ENCODE peak calls at places on chromosomes 3 and 15, in eight cellular contexts. B is neuronal stem cell; Q is A673; C is CD4-positive, alpha-beta memory T cell; H is body of pancreas; N is transverse colon; S is spleen; X is fibroblast of lung. J is an unnamed sample. For H3K4me1, the result is how much of the 10 kb centered on the place peaks cover.

GRCh38 chr15:64412216-64412615 is 24.6 kb downstream of the TRIP4 start:
- DNase-seq in H (no peak), S (no peak), X (no peak), B (no peak), Q (no peak), N (no peak), C (no peak), J (no peak)

GRCh38 chr15:91940466-91941381 is 87.2 kb downstream of the SLCO3A1 start:
- DNase-seq in C (no peak), X (no peak), B (no peak), H (no peak), Q (no peak), N (no peak), S (no peak), J (no peak)

GRCh38 chr15:75834011-75834410 is 9.2 kb upstream of the UBE2Q2 start:
- DNase-seq in X (no peak), B (no peak), H (no peak), N (no peak), Q (no peak), C (no peak), S (no peak), J (no peak)

GRCh38 chr3:47976135-47976758 is 40.0 kb downstream of the MAP4 start:
- DNase-seq in B (no peak), H (no peak), C (no peak), Q (no peak), X (no peak), S (no peak), N (no peak), J (no peak)

GRCh38 chr3:46551615-46552014 is 14.5 kb downstream of the LRRC2 start:
- DNase-seq in B (no peak), H (no peak), X (no peak), N (no peak), Q (no peak), C (no peak), S (no peak), J (no peak)

GRCh38 chr15:76327191-76328105 is 9.1 kb upstream of the ISL2 start:
- DNase-seq in N (no peak), Q (no peak), B (no peak), H (no peak), C (no peak), S (no peak), X (no peak), J (peak)

GRCh38 chr3:159860727-159861126 is 127.9 kb upstream of the IL12A start:
- DNase-seq in X (no peak), N (no peak), S (no peak), Q (no peak), H (no peak), C (no peak), B (no peak), J (no peak)

GRCh38 chr3:25552251-25552650 is 112.5 kb downstream of the TOP2B start:
- DNase-seq in Q (no peak), S (no peak), C (no peak), B (no peak), N (no peak), X (no peak), H (no peak), J (no peak)

GRCh38 chr3:191762323-191762960 is 301.5 kb downstream of the PYDC2 start:
- DNase-seq in B (no peak), X (peak), H (no peak), C (no peak), S (no peak), N (no peak), Q (peak), J (no peak)

GRCh38 chr3:43490640-43491185 is 131.1 kb downstream of the ANO10 start:
- DNase-seq in H (no peak), C (no peak), N (no peak), S (no peak), B (no peak), X (no peak), Q (no peak), J (no peak)

GRCh38 chr3:178059836-178060235 is 476.4 kb upstream of the KCNMB2 start:
- DNase-seq in Q (no peak), X (peak), C (no peak), N (no peak), B (no peak), S (no peak), H (no peak), J (no peak)

GRCh38 chr3:119644481-119644880 is 15.9 kb downstream of the POPDC2 start:
- DNase-seq in B (no peak), C (no peak), H (no peak), S (no peak), N (no peak), Q (no peak), X (no peak), J (no peak)

DNA sequence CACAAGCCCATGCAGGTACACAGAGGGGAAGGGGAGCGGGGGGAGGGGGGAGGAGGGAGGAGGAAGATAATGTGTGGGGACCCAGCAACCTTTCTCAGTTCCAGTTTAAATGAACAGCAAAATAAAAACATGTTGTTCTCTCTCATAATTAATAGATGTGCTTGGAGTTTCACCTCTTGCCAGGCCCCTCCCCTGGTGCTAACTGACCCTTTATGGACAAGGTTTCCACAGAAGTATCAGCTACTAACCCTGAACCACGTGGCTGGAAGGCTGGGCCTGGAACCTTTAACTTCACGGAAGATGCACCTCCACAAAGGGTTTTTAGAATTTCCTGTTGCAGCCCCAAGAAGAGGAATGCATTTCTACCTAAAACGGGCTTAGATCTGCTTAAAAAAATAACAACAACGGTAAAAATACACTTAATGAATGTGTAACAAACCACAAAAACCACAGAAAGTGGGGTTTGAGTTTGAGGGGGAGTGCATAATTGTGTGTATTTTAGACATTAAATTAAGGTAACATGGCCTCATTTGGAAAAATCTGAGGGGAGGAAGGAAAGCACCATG is 14.8 kb upstream of the SMAD3 start:
- DNase-seq in S (no peak), X (no peak), H (no peak), B (no peak), Q (no peak), C (no peak), N (no peak), J (no peak)
- H3K4me1 ChIP-seq in S (under half), X (under half), H (half or more), B (under half), Q (under half), C (under half), N (under half), J (under half)

GRCh38 chr15:70615435-70616310 is 147.7 kb downstream of the UACA start:
- DNase-seq in X (no peak), C (no peak), Q (no peak), B (no peak), H (no peak), N (no peak), S (no peak), J (no peak)

GRCh38 chr15:70609919-70610318 is 153.4 kb downstream of the UACA start:
- DNase-seq in H (no peak), X (no peak), S (no peak), B (no peak), N (no peak), C (no peak), Q (no peak), J (no peak)

GRCh38 chr15:70614221-70614620 is 149.1 kb downstream of the UACA start:
- DNase-seq in X (no peak), N (no peak), Q (no peak), C (no peak), S (no peak), H (no peak), B (no peak), J (no peak)

GRCh38 chr15:70611286-70611685 is 152.1 kb downstream of the UACA start:
- DNase-seq in C (no peak), H (no peak), X (no peak), Q (no peak), N (no peak), S (no peak), B (no peak), J (no peak)

DNA sequence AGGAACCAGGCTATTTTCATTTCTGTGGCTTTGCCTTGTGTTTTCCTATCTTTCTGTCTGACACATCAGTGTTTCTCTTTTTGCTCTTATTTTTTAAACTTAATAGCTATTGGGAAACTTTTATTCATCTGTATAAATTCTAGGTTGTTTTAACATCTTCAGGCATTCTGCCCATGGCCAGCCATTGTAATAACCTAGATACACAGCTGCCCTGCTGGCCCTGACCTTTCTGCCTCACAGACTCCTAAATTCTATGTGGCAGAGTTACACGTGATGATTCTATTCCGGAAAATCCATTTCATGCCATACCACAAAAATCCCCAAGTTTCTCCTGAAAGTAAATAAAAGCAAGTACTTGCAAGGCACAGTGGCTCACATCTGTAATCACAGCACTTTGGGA is 150.1 kb downstream of the UACA start:
- DNase-seq in B (no peak), N (no peak), Q (no peak), C (no peak), H (no peak), S (no peak), X (no peak), J (no peak)
- H3K27ac ChIP-seq in B (no peak), N (no peak), Q (no peak), C (no peak), H (no peak), S (no peak), X (no peak), J (no peak)

GRCh38 chr3:126354776-126355175 is 2.4 kb downstream of the KLF15 start:
- DNase-seq in H (peak), B (no peak), X (no peak), S (peak), Q (no peak), C (no peak), N (no peak), J (no peak)
- H3K4me1 ChIP-seq in H (half or more), B (under half), X (under half), S (under half), Q (under half), C (under half), N (under half), J (half or more)

DNA sequence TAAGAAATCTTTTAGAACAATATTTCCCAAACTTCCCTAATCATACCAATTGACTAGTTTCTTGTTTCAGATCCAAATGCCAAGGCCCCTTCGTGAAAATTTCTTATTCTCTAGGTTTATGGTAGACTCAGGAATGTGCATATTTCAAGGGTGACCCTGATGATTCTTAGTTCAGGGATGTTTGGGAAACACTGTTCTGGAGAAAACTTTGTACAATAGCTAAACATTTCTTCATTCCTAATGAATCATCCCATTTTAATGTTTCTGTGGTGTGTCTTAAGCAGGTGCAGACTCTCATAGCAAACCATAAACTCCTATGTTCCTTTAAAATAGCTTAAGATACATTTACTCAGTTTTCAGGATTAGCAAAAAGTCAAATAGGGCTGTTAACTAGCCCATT is 314.5 kb downstream of the TIGIT start:
- DNase-seq in S (no peak), X (peak), N (no peak), H (no peak), Q (no peak), B (no peak), C (no peak), J (no peak)
- H3K27ac ChIP-seq in S (no peak), X (peak), N (no peak), H (no peak), Q (no peak), B (no peak), C (no peak), J (no peak)

GRCh38 chr3:128730521-128730920 is 4.5 kb downstream of the RAB7A start:
- DNase-seq in N (no peak), X (no peak), S (no peak), B (no peak), Q (no peak), H (no peak), C (no peak), J (no peak)
- H3K4me1 ChIP-seq in N (half or more), X (under half), S (half or more), B (under half), Q (under half), H (half or more), C (half or more), J (half or more)

DNA sequence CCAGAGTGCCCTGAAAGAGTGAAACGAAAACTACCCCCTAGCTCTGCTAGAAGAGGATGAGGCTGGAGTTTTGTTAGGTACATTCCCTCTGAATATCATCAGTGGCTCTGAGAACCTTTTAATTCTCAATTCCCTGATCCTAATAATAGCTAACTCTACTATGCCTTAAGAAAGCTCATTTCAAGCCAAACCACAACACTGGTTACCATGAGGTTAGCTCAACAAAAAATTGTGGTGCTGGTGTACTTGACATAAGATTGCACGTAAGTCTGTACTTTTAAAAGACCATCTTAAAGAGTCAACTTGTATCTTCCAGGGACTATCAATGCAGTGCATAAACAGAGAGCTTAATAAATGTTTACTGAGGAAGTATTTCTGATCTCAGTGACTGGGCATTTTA is 334.7 kb upstream of the TRIM42 start:
- DNase-seq in S (no peak), B (no peak), X (no peak), C (no peak), Q (no peak), N (no peak), H (no peak), J (no peak)
- H3K27ac ChIP-seq in S (no peak), B (no peak), X (no peak), C (no peak), Q (no peak), N (no peak), H (no peak), J (no peak)

GRCh38 chr3:195128255-195129071 is 142.5 kb downstream of the XXYLT1 start:
- DNase-seq in C (no peak), H (no peak), S (no peak), Q (no peak), N (no peak), B (no peak), X (peak), J (no peak)
- H3K4me1 ChIP-seq in C (under half), H (under half), S (under half), Q (under half), N (under half), B (under half), X (under half), J (under half)

J was measured in right atrium auricular region.